ENCODE peak calls at places on chromosomes 11 and 22, in six cellular contexts. G, E, S, W, H and F are unnamed samples. For H3K9me3, the result is how much of the 10 kb centered on the place peaks cover.

GRCh38 chr11:115247404-115247803 is 256.8 kb downstream of the CADM1 start:
- DNase-seq in G (no peak), E (no peak), S (no peak), W (no peak), H (no peak), F (peak)

GRCh38 chr11:128095459-128096096 is 491.8 kb downstream of the ETS1 start:
- DNase-seq in G (peak), E (no peak), S (no peak), W (no peak), H (peak), F (no peak)

GRCh38 chr11:57303280-57303989 is 21.3 kb downstream of the TNKS1BP1 start:
- DNase-seq in G (no peak), E (no peak), S (peak), W (no peak), H (no peak), F (no peak)

GRCh38 chr11:102560555-102561011 is 30.0 kb upstream of the MMP7 start:
- DNase-seq in G (peak), E (peak), S (peak), W (no peak), H (peak), F (no peak)

GRCh38 chr11:79040348-79040747 is 400.5 kb downstream of the TENM4 start:
- DNase-seq in G (no peak), E (no peak), S (no peak), W (no peak), H (no peak), F (no peak)

GRCh38 chr22:42154731-42155543 is 24.3 kb upstream of the CYP2D6 start:
- DNase-seq in G (no peak), E (no peak), S (peak), W (no peak), H (no peak), F (no peak)

GRCh38 chr11:35615911-35616900 is 2.1 kb upstream of the FJX1 start:
- DNase-seq in G (peak), E (peak), S (peak), W (no peak), H (peak), F (peak)

GRCh38 chr22:33073989-33074391 is 15.8 kb upstream of the SYN3 start:
- DNase-seq in G (no peak), E (no peak), S (no peak), W (no peak), H (no peak), F (no peak)

GRCh38 chr11:123221611-123222010 is 26.6 kb upstream of the CLMP start:
- DNase-seq in G (no peak), E (no peak), S (no peak), W (no peak), H (no peak), F (no peak)

GRCh38 chr22:47372596-47373385 is 610.3 kb downstream of the TBC1D22A start:
- DNase-seq in G (no peak), E (no peak), S (peak), W (peak), H (no peak), F (no peak)

GRCh38 chr22:47375621-47376321 is 613.3 kb downstream of the TBC1D22A start:
- DNase-seq in G (no peak), E (no peak), S (peak), W (no peak), H (no peak), F (no peak)

GRCh38 chr22:47374901-47375575 is 612.6 kb downstream of the TBC1D22A start:
- DNase-seq in G (no peak), E (no peak), S (peak), W (no peak), H (no peak), F (no peak)

GRCh38 chr22:47373648-47374272 is 611.3 kb downstream of the TBC1D22A start:
- DNase-seq in G (no peak), E (no peak), S (peak), W (no peak), H (no peak), F (no peak)

GRCh38 chr22:47374273-47374771 is 611.9 kb downstream of the TBC1D22A start:
- DNase-seq in G (no peak), E (no peak), S (peak), W (peak), H (no peak), F (no peak)
- H3K9me3 ChIP-seq in G (under half), E (under half), S (under half), W (under half), H (under half), F (under half)

GRCh38 chr11:42249956-42250355 is 790.5 kb upstream of the LRRC4C start:
- DNase-seq in G (no peak), E (no peak), S (no peak), W (no peak), H (no peak), F (no peak)
- H3K9me3 ChIP-seq in G (under half), E (under half), S (under half), W (under half), H (under half), F (under half)

DNA sequence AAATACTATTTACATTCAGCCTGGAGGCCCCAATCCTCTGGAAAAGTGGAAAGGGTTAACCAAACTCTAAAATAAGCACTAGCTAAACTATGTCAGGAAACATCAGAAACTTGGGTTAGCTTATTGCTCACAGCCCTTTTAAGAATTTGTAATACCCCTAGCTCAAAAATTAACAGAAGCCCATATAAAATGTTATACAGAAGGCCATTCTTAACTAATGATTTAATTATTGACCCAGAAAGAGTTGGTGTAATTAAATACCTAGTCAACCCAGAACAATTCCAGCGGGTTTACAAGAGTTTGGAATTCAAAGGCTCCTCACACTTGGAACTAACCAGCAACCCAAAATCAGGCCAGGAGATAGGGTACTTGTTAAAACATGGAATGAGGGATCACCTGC is 88.8 kb downstream of the PIWIL4 start:
- DNase-seq in G (no peak), E (no peak), S (no peak), W (no peak), H (no peak), F (no peak)
- H3K9me3 ChIP-seq in G (under half), E (under half), S (under half), W (under half), H (under half), F (under half)

DNA sequence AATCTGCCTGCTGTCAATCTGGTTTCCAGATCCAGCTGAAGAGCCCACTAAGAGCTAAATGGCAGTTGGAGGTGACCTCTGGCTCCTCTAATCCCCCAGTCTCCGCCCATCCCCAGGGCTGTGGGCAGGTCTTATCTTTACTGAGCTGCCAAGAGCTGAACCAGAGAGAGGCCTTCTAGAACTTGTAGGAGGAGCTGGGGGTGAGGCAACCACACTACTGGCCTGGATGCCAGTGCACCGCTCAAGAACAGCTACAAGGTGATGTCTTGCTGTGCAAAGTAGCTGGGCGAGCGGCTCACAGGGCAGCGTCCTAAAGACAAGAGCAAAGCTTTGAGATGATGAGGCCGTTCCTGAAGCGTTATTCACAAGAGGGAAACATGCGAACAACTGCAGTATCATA is 374.6 kb downstream of the CTTN start:
- DNase-seq in G (no peak), E (peak), S (peak), W (no peak), H (no peak), F (peak)
- H3K9me3 ChIP-seq in G (under half), E (under half), S (under half), W (under half), H (under half), F (under half)

GRCh38 chr11:55357560-55358184 is 10.1 kb upstream of the OR4A15 start:
- DNase-seq in G (no peak), E (no peak), S (no peak), W (no peak), H (peak), F (peak)
- H3K9me3 ChIP-seq in G (under half), E (under half), S (under half), W (under half), H (under half), F (under half)